ENCODE peak calls at places on chromosomes 16 and 17, in four cellular contexts. O, F, G and V are unnamed samples.

GRCh38 chr16:68319185-68319908 is 8.5 kb downstream of the PRMT7 start:
- DNase-seq in F (no peak), G (no peak), O (no peak), V (no peak)

GRCh38 chr16:49216593-49216992 is 65.0 kb downstream of the CBLN1 start:
- DNase-seq in F (no peak), O (no peak), G (no peak), V (no peak)

GRCh38 chr17:83090424-83091256 is 11.2 kb downstream of the METRNL start:
- DNase-seq in O (no peak), G (no peak), F (no peak), V (no peak)

GRCh38 chr17:46742539-46743270 is 75.8 kb downstream of the WNT3 start:
- DNase-seq in O (no peak), G (no peak), F (peak; percentile 79), V (no peak)

GRCh38 chr16:986925-987581 is 5.5 kb downstream of the SOX8 start:
- DNase-seq in O (no peak), G (no peak), F (no peak), V (no peak)

GRCh38 chr16:47734987-47735594 is 274.0 kb downstream of the PHKB start:
- DNase-seq in F (no peak), G (no peak), O (no peak), V (no peak)

GRCh38 chr16:22123146-22123545 is 30.8 kb downstream of the VWA3A start:
- DNase-seq in O (no peak), F (peak; percentile 33), G (peak; percentile 14), V (no peak)

GRCh38 chr16:47019563-47019962 is 46.1 kb upstream of the DNAJA2 start:
- DNase-seq in O (no peak), F (no peak), G (no peak), V (no peak)

GRCh38 chr16:19393226-19394074 is 24.2 kb upstream of the TMC5 start:
- DNase-seq in F (no peak), O (no peak), G (no peak), V (no peak)

GRCh38 chr17:39069114-39069756 is 82.2 kb downstream of the PLXDC1 start:
- DNase-seq in G (no peak), O (no peak), F (peak; percentile 48), V (peak; percentile 53)

GRCh38 chr16:88771294-88771772 is 13.7 kb downstream of the PIEZO1 start:
- DNase-seq in G (no peak), F (no peak), O (no peak), V (no peak)

GRCh38 chr16:88767546-88767945 is 17.5 kb downstream of the PIEZO1 start:
- DNase-seq in G (no peak), O (no peak), F (no peak), V (no peak)

GRCh38 chr16:88768041-88768876 is 16.8 kb downstream of the PIEZO1 start:
- DNase-seq in F (peak; percentile 68), O (no peak), G (no peak), V (no peak)

GRCh38 chr16:88770459-88771293 is 14.3 kb downstream of the PIEZO1 start:
- DNase-seq in G (no peak), O (no peak), F (peak; percentile 89), V (no peak)

GRCh38 chr16:88769617-88770458 is 15.2 kb downstream of the PIEZO1 start:
- DNase-seq in F (peak; percentile 92), G (no peak), O (no peak), V (peak; percentile 91)
- TF ChIP-seq SPI1 in F (peak; percentile 89), G (no peak), O (peak; percentile 62), V (peak; percentile 49)

GRCh38 chr17:79002796-79003593 is 6.6 kb downstream of the CANT1 start:
- DNase-seq in O (no peak), F (no peak), G (no peak), V (no peak)
- TF ChIP-seq POLR2AphosphoS5 in O (no peak), F (no peak), G (no peak), V (no peak)

GRCh38 chr17:43845772-43846171 is 1.2 kb upstream of the CD300LG start:
- DNase-seq in F (no peak), O (no peak), G (no peak), V (no peak)

GRCh38 chr17:43848601-43849000 is 1.6 kb downstream of the CD300LG start:
- DNase-seq in G (no peak), F (no peak), O (no peak), V (no peak)

GRCh38 chr17:43846221-43846712 is 709 bp upstream of the CD300LG start:
- DNase-seq in O (no peak), G (peak; percentile 47), F (peak; percentile 87), V (peak; percentile 92)

GRCh38 chr17:43849116-43849515 is 2.1 kb downstream of the CD300LG start:
- DNase-seq in F (no peak), O (no peak), G (no peak), V (no peak)

DNA sequence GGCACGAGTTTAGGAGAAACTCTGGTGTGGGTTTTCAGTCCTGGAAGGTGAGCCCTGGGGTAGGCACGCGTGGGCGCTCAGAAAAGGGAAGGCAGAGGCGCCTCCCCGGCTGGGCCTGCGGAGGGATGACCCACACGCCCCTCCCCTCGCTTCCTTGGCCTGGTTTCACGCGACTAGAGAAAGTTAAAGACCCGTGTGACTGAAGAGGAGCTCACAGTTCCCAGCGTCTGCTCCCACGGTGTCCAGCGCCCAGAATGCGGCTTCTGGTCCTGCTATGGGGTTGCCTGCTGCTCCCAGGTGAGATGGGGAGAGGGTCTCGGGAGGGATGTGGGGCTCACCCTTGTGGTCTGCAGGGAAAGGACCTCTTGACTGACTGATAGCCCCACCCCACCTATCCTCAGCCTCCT is at the start of gene CD300LG:
- DNase-seq in F (no peak), O (no peak), G (no peak), V (no peak)
- TF ChIP-seq SPI1 in F (no peak), O (no peak), G (no peak), V (no peak)

DNA sequence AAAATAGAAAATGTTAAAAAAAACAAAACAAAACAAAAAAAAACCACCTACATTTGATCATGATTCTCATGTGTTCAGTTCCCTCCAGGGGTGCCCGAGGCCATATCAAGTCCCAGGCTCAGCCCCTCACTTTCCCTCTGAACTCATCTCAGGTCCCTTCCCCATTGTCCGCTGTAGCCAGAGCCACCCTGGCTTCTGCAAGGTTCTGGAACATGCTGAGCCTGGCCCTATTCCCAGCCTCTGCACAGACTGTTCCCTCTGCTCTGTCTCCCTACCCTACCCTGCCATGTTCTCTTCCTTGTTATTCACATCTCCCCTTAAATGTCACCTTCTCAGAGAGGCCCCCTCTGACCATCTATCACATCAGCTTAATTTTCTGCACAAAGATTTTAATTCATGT is 46.9 kb downstream of the TK2 start:
- DNase-seq in G (no peak), O (no peak), F (no peak), V (no peak)
- TF ChIP-seq POLR2AphosphoS5 in G (no peak), O (no peak), F (no peak), V (no peak)

DNA sequence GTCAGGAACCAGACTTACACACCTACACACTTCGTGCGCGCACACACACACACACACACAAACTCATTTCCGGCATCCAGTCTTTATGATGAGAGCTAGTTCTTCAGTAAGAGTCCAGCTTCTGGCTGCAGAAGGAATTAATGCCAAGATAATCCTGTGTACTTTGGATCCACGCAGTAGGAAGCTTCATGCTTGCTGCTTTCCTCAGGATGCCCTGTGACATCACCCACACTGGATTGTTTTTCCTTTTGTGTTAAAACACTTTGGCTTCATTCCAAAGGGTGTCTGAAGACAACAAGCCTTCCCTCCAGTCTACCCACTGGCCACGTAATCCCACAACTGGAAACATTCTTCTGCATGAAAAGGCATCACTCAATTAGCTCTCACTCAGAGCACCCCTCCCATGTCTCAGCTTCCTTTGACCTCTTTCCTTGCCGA is 35.4 kb downstream of the KCNJ16 start:
- DNase-seq in G (no peak), F (no peak), O (no peak), V (no peak)
- TF ChIP-seq SPI1 in G (no peak), F (no peak), O (no peak), V (no peak)

DNA sequence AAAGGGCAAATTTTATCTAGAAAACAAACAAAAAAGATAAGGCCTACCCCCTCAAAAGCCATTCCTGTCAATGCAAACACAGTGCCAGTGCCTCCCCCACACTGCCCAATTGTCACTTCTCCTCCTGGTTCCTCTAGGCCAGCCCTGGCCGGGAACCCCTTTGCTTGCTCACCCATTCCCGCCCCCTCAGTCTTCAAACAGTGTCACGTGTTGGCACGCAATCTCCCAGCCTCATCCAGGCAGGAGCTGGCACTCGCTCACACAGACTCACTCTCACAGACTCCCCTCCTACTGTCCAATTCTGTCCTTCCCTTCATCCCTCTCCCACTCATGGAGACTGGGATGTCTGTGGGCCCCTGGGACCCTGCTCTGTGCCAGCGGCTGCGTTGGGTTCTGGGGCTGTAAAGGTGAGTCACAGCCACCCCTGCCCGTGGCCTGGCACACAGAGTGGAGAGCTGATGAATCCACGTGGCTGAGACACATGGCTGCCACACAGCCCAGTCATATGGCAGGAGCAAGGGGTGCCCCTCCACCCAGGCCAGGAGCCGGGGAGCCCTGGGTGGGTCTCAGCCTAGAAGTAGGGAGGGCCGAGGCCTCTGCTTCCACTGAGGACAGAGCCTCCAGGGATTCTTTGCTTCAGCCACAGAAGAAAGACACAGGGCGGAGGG is 54.8 kb downstream of the VAC14 start:
- DNase-seq in F (peak; percentile 22), O (no peak), G (peak; percentile 63), V (no peak)
- TF ChIP-seq POLR2AphosphoS5 in F (no peak), O (no peak), G (peak; percentile 36), V (no peak)

GRCh38 chr16:87854907-87855683 is 14.2 kb downstream of the SLC7A5 start:
- DNase-seq in G (no peak), O (no peak), F (no peak), V (no peak)

GRCh38 chr16:87854053-87854906 is 15.0 kb downstream of the SLC7A5 start:
- DNase-seq in G (no peak), O (no peak), F (peak; percentile 98), V (no peak)

GRCh38 chr16:87855852-87856715 is 13.2 kb downstream of the SLC7A5 start:
- DNase-seq in F (no peak), O (no peak), G (no peak), V (no peak)

GRCh38 chr16:87853411-87854052 is 15.8 kb downstream of the SLC7A5 start:
- DNase-seq in G (peak; percentile 51), O (peak; percentile 57), F (peak; percentile 93), V (peak; percentile 84)

DNA sequence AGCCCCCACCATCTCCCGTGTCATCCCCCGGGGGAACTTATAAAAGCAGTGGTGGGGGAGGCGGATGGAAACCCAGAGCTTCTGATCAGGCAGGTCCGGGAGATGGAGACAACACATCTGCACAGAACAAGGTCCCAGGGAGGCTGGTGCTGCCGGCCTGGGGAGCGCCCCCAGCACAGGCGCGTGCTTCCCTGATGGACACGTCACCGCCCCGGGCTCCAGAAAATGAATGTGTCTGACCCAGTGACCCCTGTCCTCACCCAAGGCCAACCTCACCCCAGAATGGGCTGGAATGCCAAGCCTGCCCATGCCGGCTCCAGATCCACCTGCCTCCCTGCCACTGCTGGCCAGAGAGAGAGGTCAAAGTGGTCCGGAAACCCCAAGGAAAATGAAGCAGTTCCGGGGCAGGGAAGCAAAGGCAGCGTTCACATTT is 12.5 kb downstream of the SLC7A5 start:
- DNase-seq in G (no peak), O (no peak), F (no peak), V (no peak)
- TF ChIP-seq SPI1 in G (no peak), O (no peak), F (no peak), V (no peak)